ENCODE peak calls at places on chromosomes 2 and 18, in five cellular contexts. E is fibroblast of pulmonary artery, G is RWPE1, S is cardiac fibroblast, Z is GM12865. C is an unnamed sample.

GRCh38 chr2:111990856-111991255 is 64.2 kb upstream of the TMEM87B start:
- DNase-seq in E (no peak), S (no peak), Z (no peak), G (no peak), C (no peak)

GRCh38 chr18:29841631-29842030 is 1200.9 kb downstream of the DSC3 start:
- DNase-seq in S (no peak), E (no peak), G (no peak), Z (no peak), C (peak; percentile 77)

GRCh38 chr18:45749918-45750689 is 26.1 kb downstream of the SLC14A1 start:
- DNase-seq in S (no peak), E (no peak), Z (no peak), G (no peak), C (peak; percentile 27)

GRCh38 chr2:54803783-54804758 is 80.6 kb downstream of the EML6 start:
- DNase-seq in Z (no peak), S (no peak), E (no peak), G (no peak), C (no peak)

GRCh38 chr2:16013571-16013970 is 73.2 kb downstream of the MYCN start:
- DNase-seq in G (no peak), S (no peak), Z (no peak), E (no peak), C (no peak)

GRCh38 chr2:119794237-119794636 is 34.5 kb downstream of the PTPN4 start:
- DNase-seq in S (no peak), Z (no peak), E (no peak), G (no peak), C (no peak)

GRCh38 chr2:100291152-100291970 is 30.9 kb downstream of the LONRF2 start:
- DNase-seq in E (peak; percentile 99), Z (peak; percentile 7), S (peak; percentile 97), G (peak; percentile 75), C (peak; percentile 92)

GRCh38 chr2:68862889-68863288 is 8.3 kb downstream of the BMP10 start:
- DNase-seq in Z (no peak), S (no peak), G (no peak), E (no peak), C (no peak)

GRCh38 chr2:127170452-127171197 is 49.5 kb downstream of the CYP27C1 start:
- DNase-seq in E (no peak), Z (no peak), S (no peak), G (no peak), C (no peak)

GRCh38 chr2:187774551-187775071 is 220.4 kb upstream of the TFPI start:
- DNase-seq in G (peak; percentile 1), Z (no peak), S (peak; percentile 18), E (peak; percentile 36), C (peak; percentile 57)

DNA sequence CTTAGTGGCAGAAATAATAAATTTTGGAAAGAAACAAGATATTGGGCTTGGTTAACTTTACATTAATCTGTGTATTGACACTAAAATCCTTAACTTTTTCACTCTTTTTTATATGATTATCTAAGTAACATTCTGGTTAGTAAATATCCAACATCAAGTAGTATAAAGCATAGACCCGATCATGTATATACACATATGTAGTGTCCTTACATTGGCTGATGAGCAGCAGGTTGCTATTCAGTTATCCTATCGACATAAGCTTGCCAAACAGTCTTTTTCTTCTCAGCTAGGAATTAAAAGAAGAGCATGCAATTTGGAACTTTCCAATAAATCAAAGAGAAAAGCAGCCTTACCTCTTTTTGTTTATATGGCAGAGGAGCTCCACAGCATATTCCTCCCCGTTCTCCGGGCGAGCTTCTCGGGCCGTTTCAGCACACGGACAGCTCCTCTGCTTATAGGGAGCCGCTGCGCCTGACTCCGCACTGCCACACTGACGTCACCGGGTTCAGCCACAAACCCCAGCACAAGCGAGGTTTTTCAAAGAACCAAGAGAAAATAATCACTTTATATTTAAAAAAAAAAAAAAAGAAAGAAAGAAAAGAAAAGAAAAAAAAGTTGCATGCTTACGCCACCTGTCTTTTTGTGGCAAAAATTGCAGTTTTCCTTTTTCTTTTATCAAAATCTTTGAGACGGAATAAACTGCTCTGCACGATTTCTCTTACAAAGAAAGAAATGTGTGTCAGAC is at the start of gene SCG2:
- DNase-seq in E (peak; percentile 95), Z (peak; percentile 42), S (peak; percentile 93), G (peak; percentile 71), C (peak; percentile 74)
- TF ChIP-seq CTCF in E (peak; percentile 43), Z (no peak), S (peak; percentile 37), G (peak; percentile 15), C (peak; percentile 33)

GRCh38 chr18:79826966-79827365 is 29.2 kb downstream of the KCNG2 start:
- DNase-seq in S (no peak), G (no peak), Z (no peak), E (no peak), C (no peak)
- TF ChIP-seq CTCF in S (no peak), G (no peak), Z (no peak), E (no peak), C (peak; percentile 14)

GRCh38 chr2:26726229-26726628 is 33.7 kb downstream of the KCNK3 start:
- DNase-seq in E (no peak), S (no peak), Z (no peak), G (no peak), C (no peak)

GRCh38 chr2:26729311-26729710 is 34.8 kb upstream of the SLC35F6 start:
- DNase-seq in G (no peak), E (no peak), Z (no peak), S (no peak), C (no peak)

GRCh38 chr2:26730549-26730948 is 33.5 kb upstream of the SLC35F6 start:
- DNase-seq in E (no peak), S (no peak), G (no peak), Z (no peak), C (no peak)

GRCh38 chr2:26725516-26725810 is 32.9 kb downstream of the KCNK3 start:
- DNase-seq in Z (no peak), G (no peak), E (no peak), S (no peak), C (no peak)

GRCh38 chr2:26727641-26728561 is 35.4 kb downstream of the KCNK3 start:
- DNase-seq in S (peak; percentile 39), Z (no peak), E (no peak), G (no peak), C (no peak)
- TF ChIP-seq CTCF in S (no peak), Z (peak; percentile 17), E (peak; percentile 9), G (no peak), C (no peak)

GRCh38 chr2:176115883-176116813 is at the start of gene HOXD10:
- DNase-seq in G (no peak), E (no peak), Z (no peak), S (no peak), C (no peak)

GRCh38 chr2:176117162-176117822 is 714 bp downstream of the HOXD10 start:
- DNase-seq in Z (no peak), S (no peak), G (no peak), E (no peak), C (no peak)

GRCh38 chr2:176120369-176121307 is 1.9 kb upstream of the HOXD9 start:
- DNase-seq in E (no peak), Z (no peak), S (no peak), G (no peak), C (no peak)

GRCh38 chr2:176117823-176118376 is 1.3 kb downstream of the HOXD10 start:
- DNase-seq in S (no peak), E (no peak), Z (no peak), G (no peak), C (no peak)

DNA sequence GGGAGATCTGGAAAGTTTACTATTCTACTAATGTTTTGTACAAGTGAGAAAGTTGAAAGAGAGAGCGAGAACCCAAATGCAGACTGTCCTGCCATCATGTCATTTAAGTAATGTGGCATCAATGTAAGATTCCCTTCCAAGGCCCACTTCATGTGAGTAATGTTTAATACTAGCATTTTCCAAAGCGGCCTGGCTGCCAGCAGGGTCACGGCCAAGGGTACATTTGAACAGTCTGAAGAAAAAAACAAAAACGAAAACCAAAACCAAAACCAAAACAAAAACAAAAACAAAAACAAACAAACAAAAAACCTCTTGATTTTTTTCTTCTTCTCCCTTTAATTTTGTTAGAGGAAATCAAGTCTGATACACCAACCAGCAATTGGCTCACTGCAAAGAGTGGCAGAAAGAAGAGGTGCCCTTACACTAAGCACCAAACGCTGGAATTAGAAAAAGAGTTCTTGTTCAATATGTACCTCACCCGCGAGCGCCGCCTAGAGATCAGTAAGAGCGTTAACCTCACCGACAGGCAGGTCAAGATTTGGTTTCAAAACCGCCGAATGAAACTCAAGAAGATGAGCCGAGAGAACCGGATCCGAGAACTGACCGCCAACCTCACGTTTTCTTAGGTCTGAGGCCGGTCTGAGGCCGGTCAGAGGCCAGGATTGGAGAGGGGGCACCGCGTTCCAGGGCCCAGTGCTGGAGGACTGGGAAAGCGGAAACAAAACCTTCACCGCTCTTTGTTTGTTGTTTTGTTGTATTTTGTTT is 2.2 kb downstream of the HOXD10 start:
- DNase-seq in G (no peak), Z (peak; percentile 58), E (no peak), S (no peak), C (peak; percentile 54)
- TF ChIP-seq CTCF in G (no peak), Z (peak; percentile 38), E (peak; percentile 29), S (peak; percentile 23), C (peak; percentile 78)

DNA sequence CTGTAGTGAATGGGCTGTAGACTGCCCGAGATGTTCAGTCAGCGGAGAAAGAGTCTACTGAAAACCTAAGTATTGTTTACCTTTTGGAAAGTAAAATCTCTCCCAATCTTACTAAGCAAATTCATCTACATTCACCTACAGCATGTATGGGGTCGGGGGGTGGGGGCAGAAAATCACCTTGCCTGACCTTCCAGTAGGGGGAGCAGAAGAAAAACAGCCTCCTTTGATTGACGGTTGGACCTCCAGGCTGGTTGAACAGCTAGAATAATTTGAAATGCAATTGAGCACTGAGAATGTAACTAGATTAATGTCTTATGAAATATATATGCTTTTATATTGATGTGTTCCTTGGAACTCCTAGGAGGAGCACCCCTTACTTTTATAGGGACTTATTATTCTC is 10.0 kb downstream of the LRATD1 start:
- DNase-seq in G (no peak), Z (peak; percentile 24), S (no peak), E (no peak), C (no peak)
- TF ChIP-seq CTCF in G (no peak), Z (peak; percentile 27), S (no peak), E (no peak), C (peak; percentile 57)

DNA sequence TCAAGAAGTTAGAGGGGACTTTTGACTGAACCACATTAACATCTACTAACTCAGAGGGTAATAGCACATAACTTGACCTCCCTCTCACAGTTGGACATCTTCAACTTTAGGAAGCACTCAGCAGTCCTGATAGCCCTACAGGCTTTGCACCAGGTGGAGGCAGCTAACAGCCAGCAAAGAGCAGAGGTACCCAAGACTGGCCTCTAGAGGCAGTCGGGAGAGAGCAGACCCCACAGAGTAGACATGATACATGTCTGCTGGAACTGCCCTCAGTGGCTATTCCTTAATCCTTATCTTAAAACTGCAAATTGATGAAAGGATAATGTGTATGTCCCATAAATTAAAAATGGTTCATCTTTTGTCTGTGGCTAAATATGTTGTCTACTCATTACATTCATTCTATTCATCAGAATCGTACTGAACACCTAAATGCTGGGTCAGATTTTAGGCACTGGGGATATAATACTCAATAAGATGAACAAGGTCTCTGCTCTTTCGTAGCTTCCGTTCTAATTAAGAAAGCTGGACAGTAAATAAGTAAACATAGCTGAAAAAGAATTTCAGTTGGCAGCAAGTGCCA is 49.8 kb downstream of the CAB39 start:
- DNase-seq in Z (peak; percentile 60), S (peak; percentile 27), E (no peak), G (no peak), C (peak; percentile 62)
- TF ChIP-seq CTCF in Z (peak; percentile 60), S (peak; percentile 68), E (peak; percentile 70), G (peak; percentile 26), C (peak; percentile 79)

GRCh38 chr2:200445284-200445683 is 64.6 kb downstream of the KCTD18 start:
- DNase-seq in Z (no peak), E (no peak), G (no peak), S (no peak), C (no peak)
- TF ChIP-seq CTCF in Z (no peak), E (no peak), G (no peak), S (no peak), C (no peak)

C was measured in PC-3.